ENCODE peak calls at places on chromosomes 4 and X, in eight cellular contexts. E is astrocyte of the hippocampus; V is effector memory CD8-positive, alpha-beta T cell; N is T-helper 2 cell; R is activated T-cell treated with anti-CD3 and anti-CD28 coated beads, Interleukin-2, amount 50 U/mL, for 1 hour; M is HEK293T; O is HTR-8/SVneo; Y is BE2C. K is an unnamed sample.

GRCh38 chrX:10620121-10620699 is at the start of gene MID1:
- DNase-seq in E (peak; percentile 88), V (no peak), N (no peak), R (no peak), M (peak; percentile 65), O (peak; percentile 34), Y (peak; percentile 69), K (peak; percentile 12)

GRCh38 chr4:65599335-65599734 is 71.0 kb downstream of the EPHA5 start:
- DNase-seq in E (no peak), V (no peak), N (no peak), R (no peak), M (no peak), O (no peak), Y (no peak), K (no peak)

GRCh38 chr4:82864336-82865001 is 26.5 kb downstream of the SEC31A start:
- DNase-seq in E (no peak), V (no peak), N (no peak), R (no peak), M (no peak), O (no peak), Y (no peak), K (no peak)

GRCh38 chr4:61992351-61992750 is 792.2 kb downstream of the ADGRL3 start:
- DNase-seq in E (no peak), V (no peak), N (no peak), R (no peak), M (no peak), O (no peak), Y (no peak), K (no peak)

GRCh38 chr4:148007303-148007702 is 275.4 kb downstream of the ARHGAP10 start:
- DNase-seq in E (peak; percentile 85), V (no peak), N (no peak), R (no peak), M (peak; percentile 26), O (peak; percentile 92), Y (no peak), K (no peak)

GRCh38 chrX:103356023-103356798 is at the start of gene TCEAL9:
- DNase-seq in E (peak; percentile 79), V (no peak), N (no peak), R (no peak), M (peak; percentile 72), O (peak; percentile 30), Y (peak; percentile 58), K (no peak)

GRCh38 chr4:55078987-55079386 is 46.4 kb downstream of the KDR start:
- DNase-seq in E (peak; percentile 93), V (no peak), N (no peak), R (no peak), M (no peak), O (no peak), Y (no peak), K (no peak)

GRCh38 chrX:128518508-128518907 is 466.3 kb upstream of the ACTRT1 start:
- DNase-seq in E (peak; percentile 5), V (no peak), N (no peak), R (no peak), M (peak; percentile 22), O (no peak), Y (no peak), K (no peak)

GRCh38 chr4:127145001-127145400 is 487.8 kb upstream of the INTU start:
- DNase-seq in E (no peak), V (no peak), N (no peak), R (no peak), M (no peak), O (no peak), Y (peak; percentile 8), K (no peak)

GRCh38 chr4:117831060-117831683 is 203.1 kb upstream of the NDST3 start:
- DNase-seq in E (no peak), V (no peak), N (no peak), R (no peak), M (no peak), O (no peak), Y (no peak), K (no peak)

GRCh38 chrX:136303041-136303440 is 2.3 kb downstream of the ADGRG4 start:
- DNase-seq in E (no peak), V (no peak), N (no peak), R (no peak), M (no peak), O (no peak), Y (no peak), K (no peak)

GRCh38 chr4:154004859-154005520 is 216.1 kb upstream of the SFRP2 start:
- DNase-seq in E (peak; percentile 88), V (no peak), N (no peak), R (no peak), M (no peak), O (no peak), Y (no peak), K (no peak)

GRCh38 chr4:168677063-168677462 is 180.2 kb downstream of the PALLD start:
- DNase-seq in E (no peak), V (no peak), N (no peak), R (no peak), M (no peak), O (no peak), Y (no peak), K (no peak)

GRCh38 chrX:40581333-40581910 is 652 bp downstream of the ATP6AP2 start:
- DNase-seq in E (peak; percentile 31), V (peak; percentile 23), N (no peak), R (peak; percentile 40), M (no peak), O (no peak), Y (no peak), K (no peak)

GRCh38 chrX:10754445-10754844 is 134.1 kb upstream of the MID1 start:
- DNase-seq in E (no peak), V (no peak), N (no peak), R (no peak), M (no peak), O (no peak), Y (no peak), K (no peak)

GRCh38 chr4:42361475-42361874 is 35.8 kb upstream of the SHISA3 start:
- DNase-seq in E (no peak), V (no peak), N (no peak), R (no peak), M (no peak), O (no peak), Y (no peak), K (no peak)

GRCh38 chrX:103376118-103376978 is at the start of gene BEX3:
- DNase-seq in E (peak; percentile 78), V (no peak), N (peak; percentile 21), R (peak; percentile 44), M (peak; percentile 69), O (peak; percentile 30), Y (peak; percentile 76), K (peak; percentile 9)

GRCh38 chrX:33465137-33465536 is 253.8 kb upstream of the DMD start:
- DNase-seq in E (peak; percentile 0), V (no peak), N (no peak), R (no peak), M (peak; percentile 22), O (no peak), Y (no peak), K (no peak)

GRCh38 chr4:98662619-98663225 is 4.3 kb upstream of the TSPAN5 start:
- DNase-seq in E (peak; percentile 82), V (peak; percentile 18), N (peak; percentile 11), R (peak; percentile 62), M (no peak), O (no peak), Y (no peak), K (no peak)

GRCh38 chr4:168540086-168540864 is 43.4 kb downstream of the PALLD start:
- DNase-seq in E (peak; percentile 71), V (no peak), N (no peak), R (no peak), M (no peak), O (peak; percentile 37), Y (no peak), K (no peak)

GRCh38 chr4:72997409-72997808 is 72.1 kb downstream of the COX18 start:
- DNase-seq in E (peak; percentile 75), V (no peak), N (no peak), R (no peak), M (no peak), O (no peak), Y (no peak), K (no peak)

GRCh38 chr4:111695677-111696076 is 449.6 kb upstream of the FAM241A start:
- DNase-seq in E (no peak), V (no peak), N (no peak), R (no peak), M (no peak), O (no peak), Y (no peak), K (no peak)

GRCh38 chr4:32798471-32798870 is 2078.3 kb downstream of the PCDH7 start:
- DNase-seq in E (no peak), V (no peak), N (no peak), R (no peak), M (no peak), O (no peak), Y (no peak), K (no peak)

GRCh38 chrX:11756354-11757318 is 1.4 kb upstream of the MSL3 start:
- DNase-seq in E (peak; percentile 12), V (no peak), N (no peak), R (no peak), M (no peak), O (no peak), Y (no peak), K (no peak)

GRCh38 chr4:188015025-188015778 is 19.6 kb downstream of the ZFP42 start:
- DNase-seq in E (no peak), V (no peak), N (no peak), R (no peak), M (no peak), O (peak; percentile 48), Y (no peak), K (no peak)

GRCh38 chr4:154911608-154912098 is 130.6 kb downstream of the RBM46 start:
- DNase-seq in E (no peak), V (no peak), N (no peak), R (no peak), M (no peak), O (no peak), Y (no peak), K (no peak)

GRCh38 chr4:155679343-155679742 is 12.7 kb downstream of the GUCY1A1 start:
- DNase-seq in E (no peak), V (no peak), N (no peak), R (no peak), M (peak; percentile 23), O (no peak), Y (no peak), K (no peak)

GRCh38 chrX:77446029-77446585 is 1.1 kb upstream of the FGF16 start:
- DNase-seq in E (no peak), V (no peak), N (no peak), R (no peak), M (no peak), O (no peak), Y (no peak), K (peak; percentile 18)

GRCh38 chr4:7171191-7171900 is 21.0 kb upstream of the SORCS2 start:
- DNase-seq in E (no peak), V (no peak), N (no peak), R (no peak), M (no peak), O (no peak), Y (no peak), K (no peak)

GRCh38 chr4:16001484-16001858 is 38.5 kb upstream of the FGFBP2 start:
- DNase-seq in E (peak; percentile 88), V (peak; percentile 42), N (no peak), R (no peak), M (peak; percentile 83), O (peak; percentile 72), Y (peak; percentile 70), K (peak; percentile 76)

GRCh38 chr4:81353861-81354260 is 117.8 kb downstream of the RASGEF1B start:
- DNase-seq in E (no peak), V (no peak), N (no peak), R (no peak), M (no peak), O (no peak), Y (no peak), K (no peak)

GRCh38 chrX:72121381-72121780 is 10.3 kb downstream of the RTL5 start:
- DNase-seq in E (peak; percentile 81), V (peak; percentile 53), N (no peak), R (peak; percentile 38), M (no peak), O (peak; percentile 73), Y (no peak), K (peak; percentile 26)

GRCh38 chrX:19889582-19890342 is 2.4 kb upstream of the SH3KBP1 start:
- DNase-seq in E (peak; percentile 52), V (no peak), N (peak; percentile 29), R (peak; percentile 29), M (no peak), O (peak; percentile 24), Y (peak; percentile 51), K (peak; percentile 36)

GRCh38 chr4:149238097-149238496 is 577.5 kb downstream of the IQCM start:
- DNase-seq in E (no peak), V (no peak), N (no peak), R (no peak), M (no peak), O (no peak), Y (no peak), K (no peak)